ENCODE peak calls at places on chromosomes 12 and 14, in five cellular contexts. One of them, this sample, is unnamed.

GRCh38 chr14:68623307-68623706 is 169.6 kb downstream of the ZFP36L1 start:
- DNase-seq in NCI-H748 treated with DMSO at 0.1 percent for 48 hours: no peak
- DNase-seq in SHP77: no peak
- DNase-seq in left cardiac atrium: no peak
- DNase-seq in T-cell: no peak
- DNase-seq in this sample: no peak

GRCh38 chr14:67943947-67944346 is 124.4 kb downstream of the RAD51B start:
- DNase-seq in NCI-H748 treated with DMSO at 0.1 percent for 48 hours: peak; percentile 62
- DNase-seq in SHP77: peak; percentile 72
- DNase-seq in left cardiac atrium: peak; percentile 72
- DNase-seq in T-cell: peak; percentile 8
- DNase-seq in this sample: peak; percentile 88

GRCh38 chr12:116427200-116427932 is 131.8 kb upstream of the MAP1LC3B2 start:
- DNase-seq in NCI-H748 treated with DMSO at 0.1 percent for 48 hours: no peak
- DNase-seq in SHP77: no peak
- DNase-seq in left cardiac atrium: no peak
- DNase-seq in T-cell: no peak
- DNase-seq in this sample: peak; percentile 53

GRCh38 chr12:77299910-77300772 is 234.8 kb upstream of the E2F7 start:
- DNase-seq in NCI-H748 treated with DMSO at 0.1 percent for 48 hours: no peak
- DNase-seq in SHP77: no peak
- DNase-seq in left cardiac atrium: no peak
- DNase-seq in T-cell: no peak
- DNase-seq in this sample: peak; percentile 85

GRCh38 chr14:26719514-26719913 is 121.7 kb upstream of the NOVA1 start:
- DNase-seq in NCI-H748 treated with DMSO at 0.1 percent for 48 hours: no peak
- DNase-seq in SHP77: no peak
- DNase-seq in left cardiac atrium: no peak
- DNase-seq in T-cell: no peak
- DNase-seq in this sample: peak; percentile 78

GRCh38 chr12:127810026-127810425 is 456.9 kb upstream of the TMEM132C start:
- DNase-seq in NCI-H748 treated with DMSO at 0.1 percent for 48 hours: no peak
- DNase-seq in SHP77: peak; percentile 62
- DNase-seq in left cardiac atrium: no peak
- DNase-seq in T-cell: no peak
- DNase-seq in this sample: peak; percentile 97

GRCh38 chr12:104986022-104986941 is at the start of gene NOPCHAP1:
- DNase-seq in NCI-H748 treated with DMSO at 0.1 percent for 48 hours: peak; percentile 89
- DNase-seq in SHP77: peak; percentile 91
- DNase-seq in left cardiac atrium: peak; percentile 95
- DNase-seq in T-cell: peak; percentile 70
- DNase-seq in this sample: peak; percentile 95

GRCh38 chr14:99122521-99123125 is 149.4 kb downstream of the BCL11B start:
- DNase-seq in NCI-H748 treated with DMSO at 0.1 percent for 48 hours: no peak
- DNase-seq in SHP77: no peak
- DNase-seq in left cardiac atrium: no peak
- DNase-seq in T-cell: no peak
- DNase-seq in this sample: no peak

GRCh38 chr12:123270380-123271181 is 1.1 kb downstream of the CDK2AP1 start:
- DNase-seq in NCI-H748 treated with DMSO at 0.1 percent for 48 hours: no peak
- DNase-seq in SHP77: no peak
- DNase-seq in left cardiac atrium: peak; percentile 55
- DNase-seq in T-cell: no peak
- DNase-seq in this sample: peak; percentile 72

GRCh38 chr12:74914378-74914777 is 295.3 kb downstream of the KCNC2 start:
- DNase-seq in NCI-H748 treated with DMSO at 0.1 percent for 48 hours: no peak
- DNase-seq in SHP77: no peak
- DNase-seq in left cardiac atrium: no peak
- DNase-seq in T-cell: no peak
- DNase-seq in this sample: no peak

GRCh38 chr14:71321556-71322315 is 414.5 kb downstream of the PCNX1 start:
- DNase-seq in NCI-H748 treated with DMSO at 0.1 percent for 48 hours: peak; percentile 73
- DNase-seq in SHP77: peak; percentile 10
- DNase-seq in left cardiac atrium: no peak
- DNase-seq in T-cell: no peak
- DNase-seq in this sample: peak; percentile 84